ENCODE peak calls at places on chromosomes 11 and 22, in ten cellular contexts. W is SJSA1, A is GM23248, N is aorta, K is fibroblast of lung, Y is colonic mucosa, U is GM23338, D is breast epithelium, M is tibial nerve, R is lower lobe of right lung. J is an unnamed sample.

GRCh38 chr11:27635567-27636037 is 64.7 kb downstream of the BDNF start:
- DNase-seq in W (no peak), A (no peak), N (no peak), K (no peak), Y (no peak), U (peak), D (no peak), M (no peak), R (no peak), J (no peak)

GRCh38 chr11:44298862-44299261 is 11.1 kb downstream of the ALX4 start:
- DNase-seq in W (no peak), A (no peak), N (no peak), K (no peak), Y (no peak), U (no peak), D (no peak), M (no peak), R (no peak), J (no peak)

GRCh38 chr11:84580338-84580737 is 1046.8 kb downstream of the DLG2 start:
- DNase-seq in W (no peak), A (no peak), N (no peak), K (no peak), Y (no peak), U (peak), D (no peak), M (no peak), R (no peak), J (no peak)

GRCh38 chr11:114291847-114292680 is 4.1 kb upstream of the NNMT start:
- DNase-seq in W (no peak), A (peak), N (no peak), K (peak), Y (no peak), U (no peak), D (no peak), M (no peak), R (no peak), J (no peak)

GRCh38 chr11:75328426-75329277 is 22.8 kb downstream of the ARRB1 start:
- DNase-seq in W (peak), A (peak), N (peak), K (peak), Y (peak), U (peak), D (peak), M (peak), R (peak), J (no peak)

GRCh38 chr22:27663812-27664211 is 137.7 kb downstream of the MN1 start:
- DNase-seq in W (no peak), A (peak), N (no peak), K (peak), Y (no peak), U (no peak), D (no peak), M (no peak), R (no peak), J (no peak)

GRCh38 chr11:12725047-12725862 is 51.0 kb downstream of the TEAD1 start:
- DNase-seq in W (no peak), A (no peak), N (no peak), K (peak), Y (no peak), U (no peak), D (no peak), M (no peak), R (no peak), J (no peak)

GRCh38 chr11:44607324-44607962 is 42.0 kb downstream of the CD82 start:
- DNase-seq in W (no peak), A (peak), N (no peak), K (peak), Y (no peak), U (no peak), D (no peak), M (no peak), R (no peak), J (no peak)

GRCh38 chr11:113188433-113188834 is 125.9 kb upstream of the TTC12 start:
- DNase-seq in W (no peak), A (no peak), N (no peak), K (no peak), Y (no peak), U (no peak), D (no peak), M (no peak), R (no peak), J (no peak)

GRCh38 chr11:62544521-62545436 is 1.8 kb downstream of the AHNAK start:
- DNase-seq in W (peak), A (peak), N (peak), K (peak), Y (peak), U (no peak), D (no peak), M (no peak), R (no peak), J (no peak)

GRCh38 chr11:20388096-20389055 is 860 bp downstream of the PRMT3 start:
- DNase-seq in W (peak), A (peak), N (no peak), K (no peak), Y (peak), U (no peak), D (no peak), M (no peak), R (no peak), J (no peak)

GRCh38 chr11:120180571-120181445 is 30.0 kb upstream of the OAF start:
- DNase-seq in W (peak), A (peak), N (no peak), K (peak), Y (peak), U (peak), D (peak), M (no peak), R (no peak), J (no peak)

GRCh38 chr11:112343368-112344039 is 82.8 kb upstream of the PLET1 start:
- DNase-seq in W (no peak), A (no peak), N (no peak), K (no peak), Y (no peak), U (no peak), D (no peak), M (no peak), R (no peak), J (no peak)

GRCh38 chr11:119448380-119448779 is 25.4 kb upstream of the THY1 start:
- DNase-seq in W (no peak), A (no peak), N (no peak), K (no peak), Y (no peak), U (no peak), D (no peak), M (no peak), R (no peak), J (no peak)

GRCh38 chr11:114279778-114280532 is 16.2 kb upstream of the NNMT start:
- DNase-seq in W (no peak), A (peak), N (no peak), K (peak), Y (no peak), U (no peak), D (no peak), M (no peak), R (no peak), J (no peak)

GRCh38 chr22:39923689-39924088 is 22.8 kb downstream of the GRAP2 start:
- DNase-seq in W (no peak), A (no peak), N (no peak), K (no peak), Y (no peak), U (no peak), D (no peak), M (no peak), R (no peak), J (no peak)

GRCh38 chr22:39917091-39917703 is 16.3 kb downstream of the GRAP2 start:
- DNase-seq in W (no peak), A (no peak), N (no peak), K (no peak), Y (no peak), U (no peak), D (no peak), M (no peak), R (no peak), J (no peak)

GRCh38 chr22:39917776-39918493 is 17.1 kb downstream of the GRAP2 start:
- DNase-seq in W (no peak), A (peak), N (no peak), K (no peak), Y (no peak), U (no peak), D (no peak), M (no peak), R (no peak), J (no peak)

GRCh38 chr22:39916496-39916895 is 15.6 kb downstream of the GRAP2 start:
- DNase-seq in W (no peak), A (no peak), N (no peak), K (no peak), Y (no peak), U (no peak), D (no peak), M (no peak), R (no peak), J (no peak)

GRCh38 chr22:39920134-39920743 is 19.4 kb downstream of the GRAP2 start:
- DNase-seq in W (no peak), A (no peak), N (no peak), K (no peak), Y (no peak), U (no peak), D (no peak), M (no peak), R (no peak), J (no peak)
- H3K27ac ChIP-seq in W (no peak), A (no peak), N (no peak), K (no peak), Y (no peak), U (no peak), D (no peak), M (no peak), R (no peak), J (no peak)

DNA sequence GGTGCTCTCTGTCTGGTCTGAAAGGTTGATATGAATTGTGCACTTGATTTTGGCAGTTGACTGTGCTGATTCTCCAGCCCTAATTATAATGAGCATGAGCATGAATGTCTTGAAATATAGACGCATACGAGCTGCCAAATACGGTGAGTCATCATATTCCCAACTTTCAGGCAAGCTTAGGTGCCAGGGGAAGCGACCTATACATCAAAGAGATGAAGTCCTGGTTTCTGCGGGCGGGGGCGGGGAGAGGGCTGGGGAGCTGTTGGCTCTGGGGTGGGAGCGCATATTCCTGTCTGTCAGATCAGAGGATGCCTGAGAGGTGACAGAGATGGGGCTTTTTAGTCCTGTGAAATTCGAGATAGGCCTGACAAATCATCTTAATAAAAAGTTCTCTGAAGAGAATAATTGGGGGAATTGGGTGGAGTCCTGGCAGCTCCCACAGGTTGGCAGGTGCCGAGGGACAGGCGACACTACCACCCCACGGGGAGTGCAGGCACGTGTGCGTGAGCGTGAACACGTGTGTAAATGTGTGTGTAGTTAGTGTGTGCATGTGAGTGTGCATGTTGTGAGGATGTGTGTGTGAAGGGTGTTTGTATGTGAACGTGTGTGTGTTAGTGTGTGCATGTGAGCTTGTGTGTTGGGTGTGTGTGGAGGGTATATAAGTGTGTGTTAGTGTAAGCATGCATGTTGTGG is 865.3 kb downstream of the TBC1D22A start:
- DNase-seq in W (no peak), A (no peak), N (no peak), K (no peak), Y (no peak), U (no peak), D (no peak), M (no peak), R (no peak), J (no peak)
- H3K27ac ChIP-seq in W (no peak), A (no peak), N (no peak), K (no peak), Y (no peak), U (no peak), D (no peak), M (no peak), R (no peak), J (no peak)

GRCh38 chr11:123771664-123772063 is 17.3 kb upstream of the OR6X1 start:
- DNase-seq in W (no peak), A (no peak), N (no peak), K (no peak), Y (no peak), U (no peak), D (no peak), M (no peak), R (no peak), J (no peak)

GRCh38 chr11:123773959-123774358 is 19.6 kb upstream of the OR6X1 start:
- DNase-seq in W (no peak), A (no peak), N (no peak), K (no peak), Y (no peak), U (no peak), D (no peak), M (no peak), R (no peak), J (no peak)

GRCh38 chr11:123776160-123776559 is 21.8 kb upstream of the OR6X1 start:
- DNase-seq in W (no peak), A (peak), N (no peak), K (no peak), Y (no peak), U (no peak), D (no peak), M (no peak), R (no peak), J (no peak)

GRCh38 chr11:123773026-123773425 is 18.7 kb upstream of the OR6X1 start:
- DNase-seq in W (no peak), A (no peak), N (no peak), K (no peak), Y (no peak), U (no peak), D (no peak), M (no peak), R (no peak), J (no peak)

GRCh38 chr11:123775274-123775673 is 21.0 kb upstream of the OR6X1 start:
- DNase-seq in W (no peak), A (no peak), N (no peak), K (no peak), Y (no peak), U (peak), D (no peak), M (no peak), R (no peak), J (no peak)
- H3K27ac ChIP-seq in W (no peak), A (no peak), N (no peak), K (no peak), Y (no peak), U (peak), D (no peak), M (no peak), R (no peak), J (no peak)

DNA sequence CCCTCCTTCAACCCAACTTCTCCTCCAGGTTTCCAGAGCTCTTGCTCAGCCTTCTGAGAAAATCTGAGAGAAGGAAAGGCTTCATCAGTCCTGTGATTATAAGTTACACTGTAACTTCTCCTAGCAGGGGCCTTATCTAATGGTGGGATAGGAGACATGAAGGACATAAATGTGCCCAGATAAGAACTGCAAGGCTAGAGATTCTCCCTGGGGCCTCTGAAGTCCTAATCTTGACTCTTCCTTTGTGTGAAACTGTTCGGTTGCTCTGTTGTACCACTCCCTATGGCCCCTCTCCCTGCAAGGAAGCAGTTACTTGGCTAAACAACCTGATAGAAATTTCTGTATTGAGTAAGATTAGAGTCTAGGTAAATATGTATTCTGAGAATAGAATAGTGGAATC is 780.9 kb downstream of the ETS1 start:
- DNase-seq in W (no peak), A (no peak), N (no peak), K (no peak), Y (no peak), U (no peak), D (no peak), M (no peak), R (no peak), J (no peak)
- H3K27ac ChIP-seq in W (no peak), A (no peak), N (no peak), K (no peak), Y (no peak), U (no peak), D (no peak), M (no peak), R (no peak), J (no peak)

GRCh38 chr22:49866646-49867045 is 13.0 kb downstream of the ZBED4 start:
- DNase-seq in W (no peak), A (no peak), N (no peak), K (no peak), Y (no peak), U (no peak), D (no peak), M (no peak), R (no peak), J (no peak)
- H3K27ac ChIP-seq in W (no peak), A (no peak), N (no peak), K (no peak), Y (no peak), U (no peak), D (no peak), M (no peak), R (no peak), J (no peak)

GRCh38 chr22:31039393-31039792 is 41.7 kb upstream of the SMTN start:
- DNase-seq in W (no peak), A (peak), N (peak), K (peak), Y (no peak), U (no peak), D (no peak), M (peak), R (no peak), J (no peak)
- H3K27ac ChIP-seq in W (no peak), A (peak), N (peak), K (peak), Y (peak), U (no peak), D (peak), M (peak), R (peak), J (peak)

DNA sequence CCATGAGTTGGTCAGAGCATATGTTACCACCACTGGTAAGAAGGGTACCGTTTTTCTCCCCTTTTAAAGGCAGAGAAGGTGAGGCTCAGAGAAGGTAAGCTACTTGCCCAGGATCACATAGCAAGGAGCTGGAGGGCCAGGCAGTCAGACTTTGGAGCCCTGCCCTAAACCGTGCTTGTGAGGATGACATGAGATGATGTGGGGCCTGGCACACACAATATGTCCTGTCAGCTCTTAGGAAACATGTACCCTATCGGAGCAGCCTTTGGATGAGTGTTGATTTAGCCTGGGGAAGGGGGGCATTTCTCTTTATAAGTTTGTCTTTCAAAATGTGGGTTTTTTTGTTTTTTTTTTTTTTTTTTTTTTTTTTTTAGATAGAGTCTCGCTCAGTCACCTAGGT is 100.5 kb upstream of the CRYBB3 start:
- DNase-seq in W (no peak), A (no peak), N (no peak), K (no peak), Y (no peak), U (no peak), D (no peak), M (no peak), R (no peak), J (peak)
- H3K27ac ChIP-seq in W (no peak), A (no peak), N (peak), K (no peak), Y (no peak), U (no peak), D (no peak), M (no peak), R (no peak), J (no peak)

GRCh38 chr22:38106814-38107578 is 3.5 kb downstream of the BAIAP2L2 start:
- DNase-seq in W (no peak), A (no peak), N (peak), K (no peak), Y (no peak), U (no peak), D (no peak), M (no peak), R (peak), J (no peak)
- H3K27ac ChIP-seq in W (no peak), A (no peak), N (no peak), K (no peak), Y (peak), U (no peak), D (no peak), M (peak), R (no peak), J (no peak)